ENCODE peak calls at places on chromosomes 3 and 15, in eight cellular contexts. K is mammary epithelial cell, R is ovary, Q is heart left ventricle, T is psoas muscle, E is RWPE2, O is HCT116, Y is endodermal cell. M is an unnamed sample. For H3K36me3, the result is how much of the 10 kb centered on the place peaks cover.

GRCh38 chr15:92909131-92909781 is 9.1 kb downstream of the CHD2 start:
- DNase-seq in K (peak), R (no peak), Q (no peak), T (no peak), E (no peak), O (no peak), Y (no peak), M (no peak)

GRCh38 chr15:73273181-73274002 is 95.4 kb downstream of the HCN4 start:
- DNase-seq in K (peak), R (peak), Q (peak), T (peak), E (no peak), O (peak), Y (peak), M (no peak)

GRCh38 chr15:40028853-40029252 is 10.1 kb downstream of the SRP14 start:
- DNase-seq in K (no peak), R (no peak), Q (no peak), T (no peak), E (no peak), O (no peak), Y (no peak), M (no peak)

GRCh38 chr15:59687831-59688230 is 1.3 kb downstream of the BNIP2 start:
- DNase-seq in K (no peak), R (no peak), Q (no peak), T (no peak), E (no peak), O (no peak), Y (no peak), M (no peak)

GRCh38 chr3:113266738-113267137 is 55.4 kb downstream of the BOC start:
- DNase-seq in K (no peak), R (no peak), Q (no peak), T (no peak), E (no peak), O (no peak), Y (peak), M (no peak)

GRCh38 chr3:188876370-188876769 is 295.4 kb upstream of the TPRG1 start:
- DNase-seq in K (no peak), R (no peak), Q (no peak), T (no peak), E (no peak), O (no peak), Y (no peak), M (no peak)

GRCh38 chr3:49298511-49298910 is 21.5 kb upstream of the C3orf62 start:
- DNase-seq in K (no peak), R (no peak), Q (no peak), T (no peak), E (no peak), O (no peak), Y (no peak), M (no peak)

GRCh38 chr3:377158-377561 is 180.6 kb downstream of the CHL1 start:
- DNase-seq in K (peak), R (no peak), Q (no peak), T (no peak), E (no peak), O (no peak), Y (peak), M (no peak)

GRCh38 chr3:48576647-48577046 is 13.1 kb upstream of the UCN2 start:
- DNase-seq in K (no peak), R (no peak), Q (no peak), T (no peak), E (no peak), O (no peak), Y (no peak), M (no peak)

GRCh38 chr3:172175254-172175599 is 135.8 kb downstream of the FNDC3B start:
- DNase-seq in K (no peak), R (no peak), Q (no peak), T (no peak), E (no peak), O (no peak), Y (no peak), M (no peak)

GRCh38 chr15:40069178-40070165 is 30.5 kb upstream of the SRP14 start:
- DNase-seq in K (peak), R (peak), Q (peak), T (peak), E (peak), O (peak), Y (peak), M (peak)

GRCh38 chr3:124115965-124116364 is 124.0 kb upstream of the ROPN1 start:
- DNase-seq in K (no peak), R (no peak), Q (no peak), T (no peak), E (no peak), O (no peak), Y (no peak), M (no peak)

GRCh38 chr3:45055411-45056143 is 29.5 kb downstream of the CLEC3B start:
- DNase-seq in K (no peak), R (no peak), Q (no peak), T (no peak), E (no peak), O (no peak), Y (peak), M (no peak)

GRCh38 chr15:35725353-35725752 is 179.4 kb upstream of the DPH6 start:
- DNase-seq in K (peak), R (no peak), Q (no peak), T (no peak), E (no peak), O (no peak), Y (no peak), M (no peak)

GRCh38 chr3:146019508-146019907 is 141.5 kb downstream of the PLOD2 start:
- DNase-seq in K (peak), R (no peak), Q (no peak), T (no peak), E (no peak), O (no peak), Y (no peak), M (no peak)

DNA sequence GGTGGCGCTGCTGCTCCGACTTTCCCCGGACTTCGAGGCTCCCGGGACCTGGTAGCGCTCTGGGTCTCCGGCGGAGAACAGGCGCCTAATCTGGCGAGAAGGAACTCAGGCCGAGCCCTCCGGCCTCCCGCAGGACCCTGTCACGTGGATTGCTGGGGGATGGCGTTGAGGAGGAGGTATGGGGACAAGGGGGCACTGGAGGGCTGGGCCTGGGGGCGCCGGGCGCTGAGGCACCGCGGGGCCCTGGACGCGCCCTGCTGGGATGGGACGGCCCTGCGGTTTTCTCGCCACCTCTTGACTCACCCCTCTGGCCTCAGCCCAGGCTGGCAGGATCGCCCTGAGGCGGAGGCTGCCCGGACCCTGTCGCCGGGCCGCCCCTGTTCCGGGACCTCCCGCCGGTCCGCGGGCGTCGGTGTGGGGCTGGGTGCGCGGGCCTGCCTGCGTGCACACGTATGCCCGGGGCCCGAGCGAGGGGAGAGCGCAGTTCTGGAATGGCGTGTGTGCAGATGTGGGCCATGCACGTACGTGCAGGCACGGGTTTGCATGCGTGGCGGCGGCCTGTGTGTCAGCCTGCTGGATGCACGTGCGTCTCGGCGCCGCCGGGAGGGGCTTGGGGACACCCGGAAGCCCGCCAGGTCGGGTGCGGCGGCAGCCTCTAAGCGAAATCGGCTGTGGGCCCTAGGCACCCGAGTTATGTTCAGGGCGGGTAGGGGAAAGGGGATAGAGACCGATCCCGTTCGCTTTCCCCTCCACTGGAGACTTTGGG is 752 bp downstream of the C15orf39 start:
- DNase-seq in K (peak), R (peak), Q (peak), T (peak), E (peak), O (no peak), Y (peak), M (peak)
- TF ChIP-seq CTCF in K (no peak), R (no peak), Q (peak), T (no peak), E (peak), O (no peak), Y (peak), M (no peak)

GRCh38 chr3:165185707-165186327 is 10.4 kb downstream of the SLITRK3 start:
- DNase-seq in K (peak), R (no peak), Q (no peak), T (no peak), E (no peak), O (peak), Y (peak), M (peak)
- H3K27ac ChIP-seq in K (no peak), R (no peak), Q (no peak), T (no peak), E (no peak), O (no peak), Y (no peak), M (no peak)

GRCh38 chr3:12916159-12916558 is 74.8 kb upstream of the RPL32 start:
- DNase-seq in K (no peak), R (no peak), Q (no peak), T (no peak), E (no peak), O (no peak), Y (no peak), M (no peak)
- H3K36me3 ChIP-seq in K (under half), R (under half), Q (under half), T (half or more), E (under half), O (under half), Y (under half), M (half or more)

GRCh38 chr3:139893264-139893962 is 41.6 kb upstream of the CLSTN2 start:
- DNase-seq in K (no peak), R (peak), Q (no peak), T (no peak), E (no peak), O (no peak), Y (no peak), M (no peak)
- TF ChIP-seq CTCF in K (no peak), R (no peak), Q (no peak), T (no peak), E (no peak), O (no peak), Y (no peak), M (no peak)

DNA sequence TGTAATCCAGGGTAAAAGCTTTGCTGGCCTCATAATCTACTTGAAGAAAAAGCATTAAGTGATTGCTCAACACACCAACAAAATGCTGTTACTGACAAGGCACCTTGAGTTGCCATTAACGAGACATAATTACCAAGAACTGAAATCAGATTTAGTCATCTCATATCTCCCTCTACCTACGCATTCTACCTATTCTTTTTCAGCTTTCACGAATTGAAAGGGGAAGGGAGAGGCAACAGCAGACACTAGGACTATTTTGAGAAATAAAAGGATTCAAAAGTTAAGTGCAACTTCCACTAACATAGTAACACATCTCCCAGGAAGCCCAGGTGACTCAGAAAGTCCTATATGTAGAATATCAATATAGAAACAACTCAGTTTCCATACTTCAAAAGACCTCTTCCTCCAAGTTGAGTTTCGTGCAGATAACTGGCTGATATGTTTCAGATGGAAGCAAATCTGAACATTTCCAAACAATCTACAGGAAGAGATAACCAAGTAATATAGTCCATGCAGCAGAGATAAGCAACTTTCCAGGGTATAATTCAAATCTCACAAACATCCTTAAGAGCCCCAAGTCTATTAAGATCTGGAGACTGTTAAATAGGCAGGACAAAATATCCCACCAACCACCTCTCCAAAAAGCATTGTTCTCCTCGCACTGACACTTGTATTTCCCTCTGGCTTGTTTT is 1.9 kb downstream of the OSBPL10 start:
- DNase-seq in K (peak), R (no peak), Q (no peak), T (no peak), E (no peak), O (no peak), Y (no peak), M (no peak)
- H3K27ac ChIP-seq in K (peak), R (no peak), Q (no peak), T (no peak), E (peak), O (no peak), Y (no peak), M (no peak)

DNA sequence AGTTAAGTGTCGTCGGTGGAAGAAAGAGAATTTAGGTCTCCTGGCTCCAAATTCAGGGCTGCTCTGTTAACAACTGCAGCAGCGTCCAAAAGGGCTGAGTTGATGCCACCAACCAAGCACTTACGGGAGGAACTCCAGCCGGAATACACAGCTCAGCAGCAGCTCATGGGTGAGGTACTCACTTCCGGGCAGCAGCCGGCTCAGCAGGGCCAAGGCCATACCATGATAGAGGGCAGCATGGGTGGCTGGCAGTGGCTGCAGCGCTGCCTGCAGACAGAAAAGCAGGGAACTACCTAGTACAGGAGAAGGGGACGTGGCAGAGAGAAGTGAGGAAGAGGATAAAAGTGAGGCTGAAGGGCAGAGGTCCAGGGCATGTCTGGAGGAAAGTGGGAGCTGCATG is 8.0 kb upstream of the LTK start:
- DNase-seq in K (no peak), R (no peak), Q (no peak), T (no peak), E (no peak), O (no peak), Y (no peak), M (no peak)
- H3K36me3 ChIP-seq in K (under half), R (under half), Q (under half), T (half or more), E (under half), O (under half), Y (under half), M (under half)

GRCh38 chr3:170100937-170101336 is 63.1 kb downstream of the GPR160 start:
- DNase-seq in K (no peak), R (no peak), Q (no peak), T (no peak), E (no peak), O (no peak), Y (no peak), M (no peak)
- TF ChIP-seq CTCF in K (no peak), R (no peak), Q (no peak), T (no peak), E (no peak), O (no peak), Y (no peak), M (no peak)

GRCh38 chr15:25849431-25849921 is 13.7 kb downstream of the ATP10A start:
- DNase-seq in K (no peak), R (no peak), Q (no peak), T (no peak), E (no peak), O (no peak), Y (no peak), M (no peak)
- H3K27ac ChIP-seq in K (no peak), R (no peak), Q (peak), T (no peak), E (peak), O (no peak), Y (no peak), M (peak)

M was measured in lower lobe of right lung.